ENCODE peak calls at places on chromosomes 11 and 22, in ten cellular contexts. One of them, this sample, is unnamed.

GRCh38 chr22:22940961-22941605 is 53.5 kb downstream of the IGLL5 start:
- DNase-seq in immature natural killer cell: no peak
- DNase-seq in AG04450: no peak
- DNase-seq in stimulated activated CD4-positive, alpha-beta T cell treated with anti-CD3 and anti-CD28 coated beads, Interleukin-15, amount 100 ng/mL, for 24 hours: no peak
- DNase-seq in effector memory CD4-positive, alpha-beta T cell: no peak
- DNase-seq in sigmoid colon: peak; percentile 59
- DNase-seq in naive thymus-derived CD4-positive, alpha-beta T cell: no peak
- DNase-seq in CD8-positive, alpha-beta memory T cell: no peak
- DNase-seq in putamen: no peak
- DNase-seq in stimulated activated effector memory CD8-positive, alpha-beta T cell treated with anti-CD3 and anti-CD28 coated beads, Interleukin-12 subunit alpha, Interleukin-12 subunit beta, amount 100 ng/mL, for 72 hours: no peak
- DNase-seq in this sample: no peak

GRCh38 chr11:1411301-1411700 is 21.6 kb downstream of the BRSK2 start:
- DNase-seq in putamen: no peak
- DNase-seq in CD8-positive, alpha-beta memory T cell: no peak
- DNase-seq in stimulated activated CD4-positive, alpha-beta T cell treated with anti-CD3 and anti-CD28 coated beads, Interleukin-15, amount 100 ng/mL, for 24 hours: no peak
- DNase-seq in naive thymus-derived CD4-positive, alpha-beta T cell: no peak
- DNase-seq in effector memory CD4-positive, alpha-beta T cell: no peak
- DNase-seq in stimulated activated effector memory CD8-positive, alpha-beta T cell treated with anti-CD3 and anti-CD28 coated beads, Interleukin-12 subunit alpha, Interleukin-12 subunit beta, amount 100 ng/mL, for 72 hours: no peak
- DNase-seq in AG04450: no peak
- DNase-seq in immature natural killer cell: no peak
- DNase-seq in sigmoid colon: no peak
- DNase-seq in this sample: no peak

GRCh38 chr22:32142600-32142999 is 16.5 kb downstream of the C22orf42 start:
- DNase-seq in effector memory CD4-positive, alpha-beta T cell: no peak
- DNase-seq in immature natural killer cell: no peak
- DNase-seq in CD8-positive, alpha-beta memory T cell: no peak
- DNase-seq in putamen: no peak
- DNase-seq in naive thymus-derived CD4-positive, alpha-beta T cell: no peak
- DNase-seq in stimulated activated effector memory CD8-positive, alpha-beta T cell treated with anti-CD3 and anti-CD28 coated beads, Interleukin-12 subunit alpha, Interleukin-12 subunit beta, amount 100 ng/mL, for 72 hours: no peak
- DNase-seq in stimulated activated CD4-positive, alpha-beta T cell treated with anti-CD3 and anti-CD28 coated beads, Interleukin-15, amount 100 ng/mL, for 24 hours: peak; percentile 39
- DNase-seq in AG04450: no peak
- DNase-seq in sigmoid colon: no peak
- DNase-seq in this sample: peak; percentile 19

GRCh38 chr11:75697906-75698563 is 19.6 kb upstream of the MOGAT2 start:
- DNase-seq in stimulated activated effector memory CD8-positive, alpha-beta T cell treated with anti-CD3 and anti-CD28 coated beads, Interleukin-12 subunit alpha, Interleukin-12 subunit beta, amount 100 ng/mL, for 72 hours: no peak
- DNase-seq in AG04450: no peak
- DNase-seq in stimulated activated CD4-positive, alpha-beta T cell treated with anti-CD3 and anti-CD28 coated beads, Interleukin-15, amount 100 ng/mL, for 24 hours: no peak
- DNase-seq in effector memory CD4-positive, alpha-beta T cell: no peak
- DNase-seq in sigmoid colon: no peak
- DNase-seq in CD8-positive, alpha-beta memory T cell: no peak
- DNase-seq in immature natural killer cell: no peak
- DNase-seq in naive thymus-derived CD4-positive, alpha-beta T cell: no peak
- DNase-seq in putamen: no peak
- DNase-seq in this sample: no peak

GRCh38 chr11:48012051-48012391 is 31.7 kb downstream of the PTPRJ start:
- DNase-seq in putamen: no peak
- DNase-seq in sigmoid colon: peak; percentile 24
- DNase-seq in naive thymus-derived CD4-positive, alpha-beta T cell: no peak
- DNase-seq in stimulated activated CD4-positive, alpha-beta T cell treated with anti-CD3 and anti-CD28 coated beads, Interleukin-15, amount 100 ng/mL, for 24 hours: peak; percentile 64
- DNase-seq in effector memory CD4-positive, alpha-beta T cell: peak; percentile 58
- DNase-seq in CD8-positive, alpha-beta memory T cell: peak; percentile 61
- DNase-seq in immature natural killer cell: peak; percentile 93
- DNase-seq in stimulated activated effector memory CD8-positive, alpha-beta T cell treated with anti-CD3 and anti-CD28 coated beads, Interleukin-12 subunit alpha, Interleukin-12 subunit beta, amount 100 ng/mL, for 72 hours: peak; percentile 51
- DNase-seq in AG04450: no peak
- DNase-seq in this sample: no peak

GRCh38 chr11:10694481-10695239 is 1.1 kb upstream of the IRAG1 start:
- DNase-seq in putamen: no peak
- DNase-seq in stimulated activated CD4-positive, alpha-beta T cell treated with anti-CD3 and anti-CD28 coated beads, Interleukin-15, amount 100 ng/mL, for 24 hours: no peak
- DNase-seq in effector memory CD4-positive, alpha-beta T cell: no peak
- DNase-seq in AG04450: peak; percentile 65
- DNase-seq in immature natural killer cell: no peak
- DNase-seq in naive thymus-derived CD4-positive, alpha-beta T cell: no peak
- DNase-seq in stimulated activated effector memory CD8-positive, alpha-beta T cell treated with anti-CD3 and anti-CD28 coated beads, Interleukin-12 subunit alpha, Interleukin-12 subunit beta, amount 100 ng/mL, for 72 hours: no peak
- DNase-seq in CD8-positive, alpha-beta memory T cell: no peak
- DNase-seq in sigmoid colon: no peak
- DNase-seq in this sample: no peak

GRCh38 chr11:120054016-120054752 is 83.7 kb downstream of the TRIM29 start:
- DNase-seq in sigmoid colon: no peak
- DNase-seq in immature natural killer cell: no peak
- DNase-seq in stimulated activated CD4-positive, alpha-beta T cell treated with anti-CD3 and anti-CD28 coated beads, Interleukin-15, amount 100 ng/mL, for 24 hours: no peak
- DNase-seq in putamen: no peak
- DNase-seq in stimulated activated effector memory CD8-positive, alpha-beta T cell treated with anti-CD3 and anti-CD28 coated beads, Interleukin-12 subunit alpha, Interleukin-12 subunit beta, amount 100 ng/mL, for 72 hours: no peak
- DNase-seq in AG04450: no peak
- DNase-seq in CD8-positive, alpha-beta memory T cell: no peak
- DNase-seq in effector memory CD4-positive, alpha-beta T cell: no peak
- DNase-seq in naive thymus-derived CD4-positive, alpha-beta T cell: no peak
- DNase-seq in this sample: no peak

GRCh38 chr11:41394562-41395160 is 64.8 kb downstream of the LRRC4C start:
- DNase-seq in putamen: no peak
- DNase-seq in CD8-positive, alpha-beta memory T cell: no peak
- DNase-seq in effector memory CD4-positive, alpha-beta T cell: no peak
- DNase-seq in immature natural killer cell: no peak
- DNase-seq in naive thymus-derived CD4-positive, alpha-beta T cell: no peak
- DNase-seq in AG04450: no peak
- DNase-seq in sigmoid colon: no peak
- DNase-seq in stimulated activated effector memory CD8-positive, alpha-beta T cell treated with anti-CD3 and anti-CD28 coated beads, Interleukin-12 subunit alpha, Interleukin-12 subunit beta, amount 100 ng/mL, for 72 hours: no peak
- DNase-seq in stimulated activated CD4-positive, alpha-beta T cell treated with anti-CD3 and anti-CD28 coated beads, Interleukin-15, amount 100 ng/mL, for 24 hours: no peak
- DNase-seq in this sample: no peak

GRCh38 chr11:106608677-106609076 is 409.6 kb downstream of the GUCY1A2 start:
- DNase-seq in stimulated activated effector memory CD8-positive, alpha-beta T cell treated with anti-CD3 and anti-CD28 coated beads, Interleukin-12 subunit alpha, Interleukin-12 subunit beta, amount 100 ng/mL, for 72 hours: no peak
- DNase-seq in immature natural killer cell: no peak
- DNase-seq in effector memory CD4-positive, alpha-beta T cell: no peak
- DNase-seq in putamen: no peak
- DNase-seq in sigmoid colon: no peak
- DNase-seq in stimulated activated CD4-positive, alpha-beta T cell treated with anti-CD3 and anti-CD28 coated beads, Interleukin-15, amount 100 ng/mL, for 24 hours: no peak
- DNase-seq in CD8-positive, alpha-beta memory T cell: no peak
- DNase-seq in AG04450: peak; percentile 16
- DNase-seq in naive thymus-derived CD4-positive, alpha-beta T cell: no peak
- DNase-seq in this sample: no peak

GRCh38 chr11:85784907-85785306 is 26.0 kb downstream of the SYTL2 start:
- DNase-seq in CD8-positive, alpha-beta memory T cell: no peak
- DNase-seq in AG04450: no peak
- DNase-seq in sigmoid colon: no peak
- DNase-seq in immature natural killer cell: no peak
- DNase-seq in stimulated activated CD4-positive, alpha-beta T cell treated with anti-CD3 and anti-CD28 coated beads, Interleukin-15, amount 100 ng/mL, for 24 hours: no peak
- DNase-seq in putamen: no peak
- DNase-seq in stimulated activated effector memory CD8-positive, alpha-beta T cell treated with anti-CD3 and anti-CD28 coated beads, Interleukin-12 subunit alpha, Interleukin-12 subunit beta, amount 100 ng/mL, for 72 hours: no peak
- DNase-seq in naive thymus-derived CD4-positive, alpha-beta T cell: no peak
- DNase-seq in effector memory CD4-positive, alpha-beta T cell: no peak
- DNase-seq in this sample: no peak

GRCh38 chr22:48898524-48899377 is 928.9 kb downstream of the BRD1 start:
- DNase-seq in naive thymus-derived CD4-positive, alpha-beta T cell: no peak
- DNase-seq in sigmoid colon: no peak
- DNase-seq in CD8-positive, alpha-beta memory T cell: no peak
- DNase-seq in putamen: no peak
- DNase-seq in stimulated activated effector memory CD8-positive, alpha-beta T cell treated with anti-CD3 and anti-CD28 coated beads, Interleukin-12 subunit alpha, Interleukin-12 subunit beta, amount 100 ng/mL, for 72 hours: no peak
- DNase-seq in AG04450: no peak
- DNase-seq in stimulated activated CD4-positive, alpha-beta T cell treated with anti-CD3 and anti-CD28 coated beads, Interleukin-15, amount 100 ng/mL, for 24 hours: no peak
- DNase-seq in effector memory CD4-positive, alpha-beta T cell: no peak
- DNase-seq in immature natural killer cell: no peak
- DNase-seq in this sample: no peak

GRCh38 chr11:132623496-132623895 is 908.8 kb downstream of the OPCML start:
- DNase-seq in stimulated activated effector memory CD8-positive, alpha-beta T cell treated with anti-CD3 and anti-CD28 coated beads, Interleukin-12 subunit alpha, Interleukin-12 subunit beta, amount 100 ng/mL, for 72 hours: no peak
- DNase-seq in stimulated activated CD4-positive, alpha-beta T cell treated with anti-CD3 and anti-CD28 coated beads, Interleukin-15, amount 100 ng/mL, for 24 hours: no peak
- DNase-seq in naive thymus-derived CD4-positive, alpha-beta T cell: no peak
- DNase-seq in AG04450: no peak
- DNase-seq in effector memory CD4-positive, alpha-beta T cell: no peak
- DNase-seq in CD8-positive, alpha-beta memory T cell: no peak
- DNase-seq in immature natural killer cell: no peak
- DNase-seq in putamen: no peak
- DNase-seq in sigmoid colon: no peak
- DNase-seq in this sample: no peak

GRCh38 chr11:119525180-119525854 is 102.3 kb upstream of the THY1 start:
- DNase-seq in CD8-positive, alpha-beta memory T cell: no peak
- DNase-seq in sigmoid colon: no peak
- DNase-seq in effector memory CD4-positive, alpha-beta T cell: no peak
- DNase-seq in stimulated activated CD4-positive, alpha-beta T cell treated with anti-CD3 and anti-CD28 coated beads, Interleukin-15, amount 100 ng/mL, for 24 hours: no peak
- DNase-seq in stimulated activated effector memory CD8-positive, alpha-beta T cell treated with anti-CD3 and anti-CD28 coated beads, Interleukin-12 subunit alpha, Interleukin-12 subunit beta, amount 100 ng/mL, for 72 hours: no peak
- DNase-seq in immature natural killer cell: no peak
- DNase-seq in AG04450: no peak
- DNase-seq in putamen: no peak
- DNase-seq in naive thymus-derived CD4-positive, alpha-beta T cell: no peak
- DNase-seq in this sample: no peak

GRCh38 chr11:68685656-68686380 is 1.5 kb downstream of the GAL start:
- DNase-seq in stimulated activated CD4-positive, alpha-beta T cell treated with anti-CD3 and anti-CD28 coated beads, Interleukin-15, amount 100 ng/mL, for 24 hours: no peak
- DNase-seq in putamen: no peak
- DNase-seq in effector memory CD4-positive, alpha-beta T cell: no peak
- DNase-seq in sigmoid colon: peak; percentile 56
- DNase-seq in CD8-positive, alpha-beta memory T cell: no peak
- DNase-seq in naive thymus-derived CD4-positive, alpha-beta T cell: no peak
- DNase-seq in AG04450: no peak
- DNase-seq in immature natural killer cell: no peak
- DNase-seq in stimulated activated effector memory CD8-positive, alpha-beta T cell treated with anti-CD3 and anti-CD28 coated beads, Interleukin-12 subunit alpha, Interleukin-12 subunit beta, amount 100 ng/mL, for 72 hours: no peak
- DNase-seq in this sample: no peak

GRCh38 chr11:126410649-126411048 is 55.2 kb downstream of the ST3GAL4 start:
- DNase-seq in CD8-positive, alpha-beta memory T cell: no peak
- DNase-seq in immature natural killer cell: no peak
- DNase-seq in stimulated activated CD4-positive, alpha-beta T cell treated with anti-CD3 and anti-CD28 coated beads, Interleukin-15, amount 100 ng/mL, for 24 hours: no peak
- DNase-seq in stimulated activated effector memory CD8-positive, alpha-beta T cell treated with anti-CD3 and anti-CD28 coated beads, Interleukin-12 subunit alpha, Interleukin-12 subunit beta, amount 100 ng/mL, for 72 hours: no peak
- DNase-seq in putamen: no peak
- DNase-seq in AG04450: no peak
- DNase-seq in naive thymus-derived CD4-positive, alpha-beta T cell: no peak
- DNase-seq in effector memory CD4-positive, alpha-beta T cell: no peak
- DNase-seq in sigmoid colon: peak; percentile 84
- DNase-seq in this sample: no peak

GRCh38 chr11:65124480-65125196 is 2.5 kb downstream of the MRPL49 start:
- DNase-seq in sigmoid colon: peak; percentile 59
- DNase-seq in naive thymus-derived CD4-positive, alpha-beta T cell: no peak
- DNase-seq in effector memory CD4-positive, alpha-beta T cell: no peak
- DNase-seq in immature natural killer cell: no peak
- DNase-seq in putamen: no peak
- DNase-seq in CD8-positive, alpha-beta memory T cell: no peak
- DNase-seq in stimulated activated CD4-positive, alpha-beta T cell treated with anti-CD3 and anti-CD28 coated beads, Interleukin-15, amount 100 ng/mL, for 24 hours: no peak
- DNase-seq in AG04450: no peak
- DNase-seq in stimulated activated effector memory CD8-positive, alpha-beta T cell treated with anti-CD3 and anti-CD28 coated beads, Interleukin-12 subunit alpha, Interleukin-12 subunit beta, amount 100 ng/mL, for 72 hours: no peak
- DNase-seq in this sample: no peak

GRCh38 chr11:109247071-109247470 is 174.9 kb upstream of the C11orf87 start:
- DNase-seq in naive thymus-derived CD4-positive, alpha-beta T cell: no peak
- DNase-seq in immature natural killer cell: no peak
- DNase-seq in effector memory CD4-positive, alpha-beta T cell: no peak
- DNase-seq in sigmoid colon: no peak
- DNase-seq in CD8-positive, alpha-beta memory T cell: no peak
- DNase-seq in stimulated activated CD4-positive, alpha-beta T cell treated with anti-CD3 and anti-CD28 coated beads, Interleukin-15, amount 100 ng/mL, for 24 hours: no peak
- DNase-seq in AG04450: no peak
- DNase-seq in stimulated activated effector memory CD8-positive, alpha-beta T cell treated with anti-CD3 and anti-CD28 coated beads, Interleukin-12 subunit alpha, Interleukin-12 subunit beta, amount 100 ng/mL, for 72 hours: no peak
- DNase-seq in putamen: no peak
- DNase-seq in this sample: no peak

GRCh38 chr22:20567993-20568417 is 60.6 kb downstream of the MED15 start:
- DNase-seq in stimulated activated CD4-positive, alpha-beta T cell treated with anti-CD3 and anti-CD28 coated beads, Interleukin-15, amount 100 ng/mL, for 24 hours: no peak
- DNase-seq in AG04450: no peak
- DNase-seq in CD8-positive, alpha-beta memory T cell: no peak
- DNase-seq in putamen: no peak
- DNase-seq in sigmoid colon: no peak
- DNase-seq in naive thymus-derived CD4-positive, alpha-beta T cell: no peak
- DNase-seq in stimulated activated effector memory CD8-positive, alpha-beta T cell treated with anti-CD3 and anti-CD28 coated beads, Interleukin-12 subunit alpha, Interleukin-12 subunit beta, amount 100 ng/mL, for 72 hours: no peak
- DNase-seq in immature natural killer cell: no peak
- DNase-seq in effector memory CD4-positive, alpha-beta T cell: no peak
- DNase-seq in this sample: no peak

GRCh38 chr22:47837703-47838102 is 1075.3 kb downstream of the TBC1D22A start:
- DNase-seq in AG04450: no peak
- DNase-seq in putamen: no peak
- DNase-seq in sigmoid colon: no peak
- DNase-seq in stimulated activated CD4-positive, alpha-beta T cell treated with anti-CD3 and anti-CD28 coated beads, Interleukin-15, amount 100 ng/mL, for 24 hours: peak; percentile 24
- DNase-seq in effector memory CD4-positive, alpha-beta T cell: no peak
- DNase-seq in stimulated activated effector memory CD8-positive, alpha-beta T cell treated with anti-CD3 and anti-CD28 coated beads, Interleukin-12 subunit alpha, Interleukin-12 subunit beta, amount 100 ng/mL, for 72 hours: no peak
- DNase-seq in immature natural killer cell: no peak
- DNase-seq in naive thymus-derived CD4-positive, alpha-beta T cell: no peak
- DNase-seq in CD8-positive, alpha-beta memory T cell: no peak
- DNase-seq in this sample: no peak

GRCh38 chr22:49930596-49931412 is 12.4 kb downstream of the CRELD2 start:
- DNase-seq in putamen: peak; percentile 81
- DNase-seq in AG04450: no peak
- DNase-seq in stimulated activated effector memory CD8-positive, alpha-beta T cell treated with anti-CD3 and anti-CD28 coated beads, Interleukin-12 subunit alpha, Interleukin-12 subunit beta, amount 100 ng/mL, for 72 hours: no peak
- DNase-seq in effector memory CD4-positive, alpha-beta T cell: peak; percentile 23
- DNase-seq in stimulated activated CD4-positive, alpha-beta T cell treated with anti-CD3 and anti-CD28 coated beads, Interleukin-15, amount 100 ng/mL, for 24 hours: peak; percentile 67
- DNase-seq in CD8-positive, alpha-beta memory T cell: no peak
- DNase-seq in immature natural killer cell: peak; percentile 32
- DNase-seq in naive thymus-derived CD4-positive, alpha-beta T cell: peak; percentile 41
- DNase-seq in sigmoid colon: no peak
- DNase-seq in this sample: no peak

GRCh38 chr11:123137496-123138270 is 57.4 kb downstream of the CLMP start:
- DNase-seq in AG04450: no peak
- DNase-seq in sigmoid colon: peak; percentile 93
- DNase-seq in effector memory CD4-positive, alpha-beta T cell: no peak
- DNase-seq in stimulated activated effector memory CD8-positive, alpha-beta T cell treated with anti-CD3 and anti-CD28 coated beads, Interleukin-12 subunit alpha, Interleukin-12 subunit beta, amount 100 ng/mL, for 72 hours: no peak
- DNase-seq in immature natural killer cell: no peak
- DNase-seq in stimulated activated CD4-positive, alpha-beta T cell treated with anti-CD3 and anti-CD28 coated beads, Interleukin-15, amount 100 ng/mL, for 24 hours: no peak
- DNase-seq in putamen: peak; percentile 12
- DNase-seq in CD8-positive, alpha-beta memory T cell: no peak
- DNase-seq in naive thymus-derived CD4-positive, alpha-beta T cell: no peak
- DNase-seq in this sample: no peak

GRCh38 chr11:57566035-57566504 is 1.4 kb downstream of the UBE2L6 start:
- DNase-seq in stimulated activated effector memory CD8-positive, alpha-beta T cell treated with anti-CD3 and anti-CD28 coated beads, Interleukin-12 subunit alpha, Interleukin-12 subunit beta, amount 100 ng/mL, for 72 hours: no peak
- DNase-seq in CD8-positive, alpha-beta memory T cell: peak; percentile 16
- DNase-seq in effector memory CD4-positive, alpha-beta T cell: no peak
- DNase-seq in sigmoid colon: no peak
- DNase-seq in stimulated activated CD4-positive, alpha-beta T cell treated with anti-CD3 and anti-CD28 coated beads, Interleukin-15, amount 100 ng/mL, for 24 hours: peak; percentile 34
- DNase-seq in immature natural killer cell: peak; percentile 62
- DNase-seq in putamen: peak; percentile 63
- DNase-seq in AG04450: no peak
- DNase-seq in naive thymus-derived CD4-positive, alpha-beta T cell: peak; percentile 29
- DNase-seq in this sample: peak; percentile 40

GRCh38 chr11:78699606-78700005 is 124.9 kb upstream of the NARS2 start:
- DNase-seq in putamen: no peak
- DNase-seq in effector memory CD4-positive, alpha-beta T cell: no peak
- DNase-seq in sigmoid colon: no peak
- DNase-seq in stimulated activated effector memory CD8-positive, alpha-beta T cell treated with anti-CD3 and anti-CD28 coated beads, Interleukin-12 subunit alpha, Interleukin-12 subunit beta, amount 100 ng/mL, for 72 hours: no peak
- DNase-seq in naive thymus-derived CD4-positive, alpha-beta T cell: no peak
- DNase-seq in CD8-positive, alpha-beta memory T cell: no peak
- DNase-seq in AG04450: no peak
- DNase-seq in immature natural killer cell: no peak
- DNase-seq in stimulated activated CD4-positive, alpha-beta T cell treated with anti-CD3 and anti-CD28 coated beads, Interleukin-15, amount 100 ng/mL, for 24 hours: no peak
- DNase-seq in this sample: no peak

GRCh38 chr11:73177380-73178091 is 35.4 kb upstream of the FCHSD2 start:
- DNase-seq in effector memory CD4-positive, alpha-beta T cell: no peak
- DNase-seq in stimulated activated effector memory CD8-positive, alpha-beta T cell treated with anti-CD3 and anti-CD28 coated beads, Interleukin-12 subunit alpha, Interleukin-12 subunit beta, amount 100 ng/mL, for 72 hours: no peak
- DNase-seq in putamen: peak; percentile 59
- DNase-seq in naive thymus-derived CD4-positive, alpha-beta T cell: no peak
- DNase-seq in stimulated activated CD4-positive, alpha-beta T cell treated with anti-CD3 and anti-CD28 coated beads, Interleukin-15, amount 100 ng/mL, for 24 hours: no peak
- DNase-seq in CD8-positive, alpha-beta memory T cell: no peak
- DNase-seq in sigmoid colon: peak; percentile 68
- DNase-seq in AG04450: no peak
- DNase-seq in immature natural killer cell: no peak
- DNase-seq in this sample: no peak

GRCh38 chr11:69969890-69970784 is 108.0 kb upstream of the ANO1 start:
- DNase-seq in effector memory CD4-positive, alpha-beta T cell: no peak
- DNase-seq in stimulated activated effector memory CD8-positive, alpha-beta T cell treated with anti-CD3 and anti-CD28 coated beads, Interleukin-12 subunit alpha, Interleukin-12 subunit beta, amount 100 ng/mL, for 72 hours: no peak
- DNase-seq in sigmoid colon: no peak
- DNase-seq in putamen: no peak
- DNase-seq in naive thymus-derived CD4-positive, alpha-beta T cell: no peak
- DNase-seq in AG04450: no peak
- DNase-seq in immature natural killer cell: no peak
- DNase-seq in CD8-positive, alpha-beta memory T cell: no peak
- DNase-seq in stimulated activated CD4-positive, alpha-beta T cell treated with anti-CD3 and anti-CD28 coated beads, Interleukin-15, amount 100 ng/mL, for 24 hours: no peak
- DNase-seq in this sample: no peak

GRCh38 chr11:36304349-36304748 is 8.3 kb downstream of the PRR5L start:
- DNase-seq in stimulated activated effector memory CD8-positive, alpha-beta T cell treated with anti-CD3 and anti-CD28 coated beads, Interleukin-12 subunit alpha, Interleukin-12 subunit beta, amount 100 ng/mL, for 72 hours: no peak
- DNase-seq in AG04450: no peak
- DNase-seq in naive thymus-derived CD4-positive, alpha-beta T cell: no peak
- DNase-seq in putamen: no peak
- DNase-seq in immature natural killer cell: no peak
- DNase-seq in sigmoid colon: no peak
- DNase-seq in CD8-positive, alpha-beta memory T cell: no peak
- DNase-seq in stimulated activated CD4-positive, alpha-beta T cell treated with anti-CD3 and anti-CD28 coated beads, Interleukin-15, amount 100 ng/mL, for 24 hours: no peak
- DNase-seq in effector memory CD4-positive, alpha-beta T cell: no peak
- DNase-seq in this sample: no peak

GRCh38 chr11:86228967-86229330 is 15.6 kb upstream of the EED start:
- DNase-seq in sigmoid colon: no peak
- DNase-seq in effector memory CD4-positive, alpha-beta T cell: no peak
- DNase-seq in immature natural killer cell: no peak
- DNase-seq in stimulated activated CD4-positive, alpha-beta T cell treated with anti-CD3 and anti-CD28 coated beads, Interleukin-15, amount 100 ng/mL, for 24 hours: peak; percentile 78
- DNase-seq in naive thymus-derived CD4-positive, alpha-beta T cell: no peak
- DNase-seq in CD8-positive, alpha-beta memory T cell: no peak
- DNase-seq in stimulated activated effector memory CD8-positive, alpha-beta T cell treated with anti-CD3 and anti-CD28 coated beads, Interleukin-12 subunit alpha, Interleukin-12 subunit beta, amount 100 ng/mL, for 72 hours: no peak
- DNase-seq in AG04450: no peak
- DNase-seq in putamen: no peak
- DNase-seq in this sample: no peak

GRCh38 chr11:73729594-73730206 is 31.2 kb downstream of the RAB6A start:
- DNase-seq in stimulated activated effector memory CD8-positive, alpha-beta T cell treated with anti-CD3 and anti-CD28 coated beads, Interleukin-12 subunit alpha, Interleukin-12 subunit beta, amount 100 ng/mL, for 72 hours: no peak
- DNase-seq in effector memory CD4-positive, alpha-beta T cell: no peak
- DNase-seq in CD8-positive, alpha-beta memory T cell: no peak
- DNase-seq in sigmoid colon: no peak
- DNase-seq in AG04450: no peak
- DNase-seq in immature natural killer cell: no peak
- DNase-seq in naive thymus-derived CD4-positive, alpha-beta T cell: no peak
- DNase-seq in putamen: peak; percentile 38
- DNase-seq in stimulated activated CD4-positive, alpha-beta T cell treated with anti-CD3 and anti-CD28 coated beads, Interleukin-15, amount 100 ng/mL, for 24 hours: no peak
- DNase-seq in this sample: no peak

This sample was measured in activated T-helper 1 cell treated with anti-CD3 and anti-CD28 coated beads, Interleukin-12 subunit alpha, Interleukin-12 subunit beta, Interleukin-2, Interleukin-4 antibody, amounts not matched to agents 30 ng/mL and 10 ng/mL and 1 ng/mL, durations not matched to agents 14 hours and 24 hours and 36 hours.